ENCODE peak calls at places on chromosomes 16 and 17, in five cellular contexts. F, H, M, J and O are unnamed samples.

GRCh38 chr17:45429338-45430005 is 3.2 kb downstream of the ARHGAP27 start:
- DNase-seq in H (no peak), M (no peak), J (peak; percentile 60), F (peak; percentile 44), O (no peak)

GRCh38 chr17:61009619-61010018 is 332.0 kb downstream of the BCAS3 start:
- DNase-seq in H (no peak), M (no peak), J (peak; percentile 70), F (no peak), O (no peak)

GRCh38 chr16:55263271-55264250 is 60.4 kb upstream of the IRX6 start:
- DNase-seq in J (no peak), F (no peak), M (no peak), H (no peak), O (no peak)

GRCh38 chr17:15999974-16000827 is 577 bp downstream of the TTC19 start:
- DNase-seq in J (peak; percentile 68), H (no peak), M (peak; percentile 45), F (no peak), O (peak; percentile 61)

GRCh38 chr16:75429621-75430403 is 3.5 kb downstream of the CFDP1 start:
- DNase-seq in M (no peak), F (no peak), J (no peak), H (no peak), O (no peak)

GRCh38 chr17:5097101-5097834 is 14.4 kb downstream of the ZNF232 start:
- DNase-seq in F (peak; percentile 71), H (no peak), M (peak; percentile 39), J (peak; percentile 87), O (peak; percentile 25)

GRCh38 chr17:16288860-16289571 is 64.3 kb downstream of the CENPV start:
- DNase-seq in F (no peak), M (no peak), J (no peak), H (no peak), O (no peak)

GRCh38 chr16:84029297-84030096 is 13.1 kb downstream of the SLC38A8 start:
- DNase-seq in M (no peak), J (no peak), F (no peak), H (no peak), O (no peak)

GRCh38 chr17:12952012-12952411 is 65.8 kb downstream of the ELAC2 start:
- DNase-seq in H (peak; percentile 2), M (no peak), J (no peak), F (no peak), O (no peak)

GRCh38 chr16:85912271-85912974 is 13.5 kb downstream of the IRF8 start:
- DNase-seq in M (no peak), J (no peak), F (no peak), H (no peak), O (no peak)

GRCh38 chr17:64315032-64315490 is 52.0 kb upstream of the TEX2 start:
- DNase-seq in F (peak; percentile 59), H (no peak), M (peak; percentile 70), J (no peak), O (no peak)

GRCh38 chr17:75940727-75941441 is at the start of gene FBF1:
- DNase-seq in M (peak; percentile 93), J (peak; percentile 96), F (peak; percentile 95), H (peak; percentile 98), O (peak; percentile 99)

GRCh38 chr16:51818342-51818944 is 667.4 kb upstream of the SALL1 start:
- DNase-seq in H (peak; percentile 12), F (peak; percentile 53), M (peak; percentile 60), J (peak; percentile 65), O (peak; percentile 11)

GRCh38 chr17:65332375-65332774 is 195.2 kb downstream of the RGS9 start:
- DNase-seq in F (no peak), M (no peak), J (no peak), H (no peak), O (no peak)

GRCh38 chr17:63487014-63487339 is 10.1 kb downstream of the ACE start:
- DNase-seq in F (no peak), M (no peak), H (no peak), J (no peak), O (no peak)

GRCh38 chr17:8018436-8018835 is 16.0 kb downstream of the GUCY2D start:
- DNase-seq in M (no peak), J (no peak), H (no peak), F (no peak), O (no peak)

GRCh38 chr16:82641336-82641984 is 14.7 kb downstream of the CDH13 start:
- DNase-seq in J (no peak), M (no peak), H (no peak), F (no peak), O (no peak)
- TF ChIP-seq CTCF in J (peak; percentile 56), M (no peak), H (peak; percentile 11), F (no peak), O (peak; percentile 2)

DNA sequence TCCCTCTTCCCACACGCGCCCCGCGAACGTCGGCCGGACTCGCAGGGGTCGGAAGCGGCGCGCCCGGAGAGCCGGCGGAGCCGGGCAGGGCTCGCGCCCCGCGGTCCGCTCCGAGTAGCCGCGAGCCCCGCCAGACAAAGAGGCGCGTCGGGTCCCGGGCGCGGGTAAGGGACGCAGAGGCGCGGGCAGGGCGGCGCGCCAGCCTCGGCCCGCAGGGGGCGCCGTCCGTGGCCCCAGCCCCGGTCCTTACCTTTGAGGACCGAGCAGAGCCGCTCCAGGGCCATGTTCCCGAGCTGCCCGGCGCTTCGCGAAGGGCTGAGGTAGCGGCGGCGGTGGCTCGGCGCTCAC is 442 bp downstream of the NETO2 start:
- DNase-seq in M (peak; percentile 72), J (peak; percentile 83), F (peak; percentile 39), H (peak; percentile 95), O (peak; percentile 88)
- TF ChIP-seq CTCF in M (peak; percentile 71), J (peak; percentile 61), F (no peak), H (peak; percentile 92), O (peak; percentile 87)

DNA sequence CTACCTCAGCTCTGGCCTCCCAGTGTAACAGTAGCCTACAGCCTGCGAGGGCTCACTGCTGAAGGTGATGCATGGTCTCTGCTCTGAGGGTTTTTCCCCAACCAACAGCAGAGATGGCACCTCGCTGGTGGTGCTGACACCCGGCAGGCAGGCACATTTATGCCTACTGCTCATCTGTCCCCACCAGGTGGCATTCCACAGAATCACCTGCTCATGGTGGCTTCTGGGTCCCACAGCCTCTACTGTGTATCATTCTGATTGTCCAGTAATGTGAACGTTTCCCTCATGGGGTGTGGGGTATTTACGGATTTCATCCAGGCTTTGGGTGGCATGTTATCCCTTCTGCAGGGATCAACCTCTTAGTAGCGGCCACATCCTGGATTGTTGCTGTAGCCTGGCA is 331.5 kb downstream of the SNX29 start:
- DNase-seq in F (no peak), J (no peak), M (no peak), H (no peak), O (no peak)
- TF ChIP-seq CTCF in F (no peak), J (no peak), M (no peak), H (no peak), O (no peak)

GRCh38 chr17:73520369-73520761 is 123.9 kb downstream of the SDK2 start:
- DNase-seq in J (no peak), F (no peak), H (no peak), M (no peak), O (no peak)

GRCh38 chr17:73522107-73522506 is 122.1 kb downstream of the SDK2 start:
- DNase-seq in F (no peak), H (no peak), M (no peak), J (no peak), O (no peak)

GRCh38 chr17:73524941-73525679 is 119.1 kb downstream of the SDK2 start:
- DNase-seq in H (no peak), F (no peak), J (no peak), M (no peak), O (no peak)

GRCh38 chr17:73521376-73521775 is 122.9 kb downstream of the SDK2 start:
- DNase-seq in M (no peak), F (no peak), H (no peak), J (no peak), O (no peak)

GRCh38 chr17:73522696-73523095 is 121.5 kb downstream of the SDK2 start:
- DNase-seq in M (no peak), F (no peak), J (no peak), H (no peak), O (no peak)
- TF ChIP-seq CTCF in M (no peak), F (no peak), J (no peak), H (no peak), O (no peak)

DNA sequence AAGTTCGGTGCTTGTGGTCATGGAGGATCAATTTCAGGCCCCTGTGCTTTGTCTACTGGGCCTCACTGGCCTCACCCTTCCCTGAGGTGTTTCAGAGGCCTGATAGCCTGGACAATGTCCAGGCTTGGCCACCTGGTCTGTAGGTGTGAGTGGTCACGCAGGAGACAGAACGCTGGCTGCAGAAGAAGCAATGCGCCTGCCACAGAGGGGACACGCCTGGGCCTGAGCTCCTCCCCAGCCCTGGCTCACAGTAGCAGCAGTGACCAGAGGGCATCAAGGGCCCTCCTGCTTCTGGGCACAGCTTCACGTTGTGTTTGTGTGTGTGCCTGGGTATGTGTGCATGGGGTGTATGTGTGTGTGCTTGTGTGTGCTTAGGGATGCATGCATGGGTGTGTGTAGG is 1.9 kb upstream of the PITPNM3 start:
- DNase-seq in F (no peak), H (no peak), M (no peak), J (no peak), O (no peak)
- TF ChIP-seq CTCF in F (no peak), H (no peak), M (no peak), J (no peak), O (no peak)